ENCODE peak calls at places on chromosomes 13 and 19, in five cellular contexts. W is K562, Z is suprapubic skin, Q is stomach, A is sigmoid colon. K is an unnamed sample.

GRCh38 chr13:114105351-114106225 is 26.8 kb downstream of the RASA3 start:
- DNase-seq in W (no peak), Z (no peak), Q (no peak), A (peak), K (peak)

GRCh38 chr13:66835040-66835628 is 395.0 kb downstream of the PCDH9 start:
- DNase-seq in W (peak), Z (peak), Q (peak), A (peak), K (peak)

GRCh38 chr13:35690546-35690945 is 214.1 kb upstream of the MAB21L1 start:
- DNase-seq in W (no peak), Z (no peak), Q (no peak), A (no peak), K (no peak)

GRCh38 chr13:96491103-96491502 is 401.2 kb downstream of the HS6ST3 start:
- DNase-seq in W (no peak), Z (no peak), Q (no peak), A (no peak), K (no peak)

GRCh38 chr13:29923554-29924481 is 73.4 kb upstream of the UBL3 start:
- DNase-seq in W (peak), Z (no peak), Q (peak), A (peak), K (peak)

GRCh38 chr13:90918551-90918950 is 428.9 kb upstream of the MIR17HG start:
- DNase-seq in W (no peak), Z (no peak), Q (no peak), A (no peak), K (no peak)

GRCh38 chr19:40366697-40367561 is 18.4 kb downstream of the PLD3 start:
- DNase-seq in W (peak), Z (no peak), Q (no peak), A (no peak), K (no peak)

GRCh38 chr13:80712026-80712425 is 371.1 kb upstream of the SPRY2 start:
- DNase-seq in W (no peak), Z (no peak), Q (no peak), A (no peak), K (no peak)

GRCh38 chr13:79404361-79404760 is 1.7 kb downstream of the RBM26 start:
- DNase-seq in W (peak), Z (no peak), Q (no peak), A (no peak), K (no peak)

GRCh38 chr19:40719414-40719894 is 2.5 kb downstream of the ITPKC start:
- DNase-seq in W (no peak), Z (no peak), Q (no peak), A (no peak), K (no peak)

GRCh38 chr13:75202981-75203380 is 279.0 kb downstream of the TBC1D4 start:
- DNase-seq in W (no peak), Z (no peak), Q (no peak), A (no peak), K (no peak)

GRCh38 chr13:49488563-49488962 is 7.2 kb upstream of the PHF11 start:
- DNase-seq in W (no peak), Z (no peak), Q (no peak), A (no peak), K (no peak)

GRCh38 chr19:10603084-10603872 is 16.2 kb upstream of the AP1M2 start:
- DNase-seq in W (peak), Z (peak), Q (peak), A (peak), K (peak)

GRCh38 chr13:109919715-109920375 is 133.5 kb upstream of the IRS2 start:
- DNase-seq in W (no peak), Z (no peak), Q (no peak), A (no peak), K (no peak)

GRCh38 chr13:21463424-21463823 is 4.3 kb upstream of the ZDHHC20 start:
- DNase-seq in W (no peak), Z (no peak), Q (no peak), A (no peak), K (no peak)

GRCh38 chr19:56974554-56975207 is 134.2 kb upstream of the PEG3 start:
- DNase-seq in W (no peak), Z (no peak), Q (no peak), A (no peak), K (no peak)

GRCh38 chr19:48810151-48810550 is 678 bp downstream of the BCAT2 start:
- DNase-seq in W (peak), Z (no peak), Q (no peak), A (no peak), K (no peak)

GRCh38 chr13:83895994-83896580 is 13.8 kb upstream of the SLITRK1 start:
- DNase-seq in W (no peak), Z (no peak), Q (no peak), A (no peak), K (no peak)

GRCh38 chr13:23990443-23990842 is 93.1 kb upstream of the C1QTNF9B start:
- DNase-seq in W (no peak), Z (no peak), Q (no peak), A (no peak), K (no peak)

GRCh38 chr13:95604534-95604915 is 40.0 kb downstream of the DZIP1 start:
- DNase-seq in W (no peak), Z (no peak), Q (no peak), A (no peak), K (no peak)

GRCh38 chr19:35005256-35005977 is 5.3 kb downstream of the GRAMD1A start:
- DNase-seq in W (no peak), Z (no peak), Q (no peak), A (no peak), K (no peak)

GRCh38 chr19:51219307-51219706 is 5.6 kb upstream of the CD33 start:
- DNase-seq in W (no peak), Z (no peak), Q (no peak), A (no peak), K (no peak)

GRCh38 chr13:25678398-25678797 is 306.6 kb downstream of the ATP8A2 start:
- DNase-seq in W (no peak), Z (no peak), Q (peak), A (no peak), K (peak)

GRCh38 chr13:28357247-28357825 is 137.6 kb downstream of the FLT1 start:
- DNase-seq in W (no peak), Z (no peak), Q (no peak), A (no peak), K (no peak)

GRCh38 chr13:44158055-44158655 is 215.5 kb upstream of the SERP2 start:
- DNase-seq in W (no peak), Z (no peak), Q (no peak), A (no peak), K (no peak)

GRCh38 chr13:69857188-69857821 is 250.3 kb upstream of the ATXN8OS start:
- DNase-seq in W (peak), Z (no peak), Q (no peak), A (no peak), K (no peak)

GRCh38 chr19:20164456-20164855 is 2.6 kb upstream of the ZNF486 start:
- DNase-seq in W (no peak), Z (no peak), Q (no peak), A (no peak), K (no peak)

GRCh38 chr13:62234780-62235530 is 819.3 kb upstream of the PCDH20 start:
- DNase-seq in W (no peak), Z (no peak), Q (no peak), A (no peak), K (no peak)

GRCh38 chr13:113179374-113180230 is 21.2 kb downstream of the PROZ start:
- DNase-seq in W (peak), Z (no peak), Q (no peak), A (no peak), K (no peak)

GRCh38 chr19:42066075-42066754 is 3.8 kb downstream of the GRIK5 start:
- DNase-seq in W (peak), Z (no peak), Q (no peak), A (no peak), K (no peak)
- TF ChIP-seq POLR2AphosphoS5 in W (no peak), Z (no peak), Q (no peak), A (no peak), K (no peak)

DNA sequence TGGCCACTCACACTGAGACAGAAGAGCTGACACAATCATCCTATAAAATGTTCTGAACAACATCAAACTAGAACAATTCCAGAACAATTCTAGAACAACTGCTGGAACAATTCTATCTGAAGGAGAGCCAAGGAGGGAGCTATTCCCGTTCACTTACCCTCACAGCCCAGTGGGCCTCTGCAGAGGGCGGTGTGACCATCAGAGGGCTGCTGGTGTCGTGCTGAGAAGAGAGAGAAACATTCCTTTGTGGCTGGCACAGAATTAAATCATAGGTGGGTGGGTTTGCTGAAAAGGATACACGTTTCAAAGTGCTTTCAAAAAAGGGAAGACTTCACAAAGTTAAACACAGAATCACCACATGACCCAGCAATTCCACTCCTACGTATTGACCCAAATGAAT is 35.0 kb downstream of the EPS15L1 start:
- DNase-seq in W (no peak), Z (no peak), Q (no peak), A (no peak), K (no peak)
- TF ChIP-seq CTCF in W (no peak), Z (no peak), Q (no peak), A (no peak), K (no peak)

GRCh38 chr13:37648604-37649003 is 50.0 kb upstream of the POSTN start:
- DNase-seq in W (no peak), Z (no peak), Q (no peak), A (no peak), K (no peak)

GRCh38 chr13:37651371-37651770 is 52.8 kb upstream of the POSTN start:
- DNase-seq in W (no peak), Z (no peak), Q (no peak), A (no peak), K (no peak)

GRCh38 chr13:37646531-37646930 is 48.0 kb upstream of the POSTN start:
- DNase-seq in W (no peak), Z (no peak), Q (no peak), A (no peak), K (no peak)

GRCh38 chr13:37645181-37645580 is 46.6 kb upstream of the POSTN start:
- DNase-seq in W (no peak), Z (no peak), Q (no peak), A (no peak), K (no peak)

DNA sequence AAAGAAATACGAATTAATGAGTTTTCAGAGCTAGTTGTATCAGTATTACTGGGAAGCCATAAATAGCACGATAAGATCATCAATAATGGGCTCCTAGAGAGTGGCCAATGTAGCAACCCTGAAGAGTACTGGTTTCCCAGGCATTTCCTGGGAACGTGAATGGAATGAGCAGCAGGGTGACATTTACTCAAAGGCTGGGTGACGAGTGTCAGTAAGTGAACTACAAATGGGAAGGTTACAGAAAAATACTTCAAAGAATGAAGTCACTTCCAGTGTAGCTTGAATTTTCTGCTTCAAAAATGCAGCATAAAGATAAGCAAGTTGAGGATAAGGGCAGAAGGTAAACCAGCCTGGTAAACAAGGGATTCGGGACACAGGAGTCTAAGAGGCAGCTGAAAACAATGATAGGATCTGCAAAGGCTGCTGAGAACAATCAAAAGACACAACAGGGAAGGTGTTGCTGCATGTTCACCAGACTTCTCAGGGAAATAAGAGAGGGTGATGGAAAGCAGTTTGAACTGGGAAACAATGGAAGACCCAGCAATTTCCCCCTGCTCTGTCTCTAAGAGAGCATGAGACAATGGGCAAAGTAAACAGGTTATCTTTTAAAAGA is 48.6 kb upstream of the POSTN start:
- DNase-seq in W (no peak), Z (no peak), Q (no peak), A (no peak), K (no peak)
- TF ChIP-seq EP300 in W (no peak), Z (no peak), Q (no peak), A (no peak), K (no peak)

GRCh38 chr13:42592915-42593718 is 19.2 kb downstream of the TNFSF11 start:
- DNase-seq in W (no peak), Z (no peak), Q (no peak), A (no peak), K (no peak)
- TF ChIP-seq POLR2AphosphoS5 in W (no peak), Z (no peak), Q (no peak), A (no peak), K (no peak)

K was measured in transverse colon.